ENCODE peak calls at places on chromosomes 13 and 19, in nine cellular contexts. One of them, this sample, is unnamed. For H3K4me1, the result is how much of the 10 kb centered on the place peaks cover.

GRCh38 chr13:48402325-48402962 is 10.5 kb downstream of the LPAR6 start:
- DNase-seq in neuronal stem cell: no peak
- DNase-seq in A549: no peak
- DNase-seq in GM23248: peak
- DNase-seq in heart right ventricle: no peak
- DNase-seq in DND-41: peak
- DNase-seq in aorta: no peak
- DNase-seq in left ventricle myocardium inferior: no peak
- DNase-seq in body of pancreas: no peak
- DNase-seq in this sample: no peak

GRCh38 chr13:106524108-106524507 is 11.4 kb downstream of the EFNB2 start:
- DNase-seq in heart right ventricle: no peak
- DNase-seq in neuronal stem cell: no peak
- DNase-seq in DND-41: no peak
- DNase-seq in A549: no peak
- DNase-seq in GM23248: no peak
- DNase-seq in left ventricle myocardium inferior: no peak
- DNase-seq in body of pancreas: no peak
- DNase-seq in aorta: no peak
- DNase-seq in this sample: no peak

GRCh38 chr13:90485441-90485840 is 862.0 kb upstream of the MIR17HG start:
- DNase-seq in left ventricle myocardium inferior: no peak
- DNase-seq in GM23248: peak
- DNase-seq in aorta: no peak
- DNase-seq in DND-41: no peak
- DNase-seq in body of pancreas: no peak
- DNase-seq in A549: peak
- DNase-seq in heart right ventricle: no peak
- DNase-seq in neuronal stem cell: no peak
- DNase-seq in this sample: no peak

GRCh38 chr19:46408611-46409039 is 4.7 kb downstream of the CCDC8 start:
- DNase-seq in body of pancreas: peak
- DNase-seq in heart right ventricle: peak
- DNase-seq in GM23248: peak
- DNase-seq in neuronal stem cell: no peak
- DNase-seq in A549: no peak
- DNase-seq in aorta: peak
- DNase-seq in left ventricle myocardium inferior: peak
- DNase-seq in DND-41: no peak
- DNase-seq in this sample: no peak

GRCh38 chr19:46759817-46760333 is 13.6 kb upstream of the STRN4 start:
- DNase-seq in body of pancreas: peak
- DNase-seq in left ventricle myocardium inferior: no peak
- DNase-seq in heart right ventricle: no peak
- DNase-seq in DND-41: no peak
- DNase-seq in neuronal stem cell: no peak
- DNase-seq in A549: peak
- DNase-seq in aorta: no peak
- DNase-seq in GM23248: peak
- DNase-seq in this sample: no peak

GRCh38 chr19:33268162-33268991 is 34.0 kb downstream of the CEBPA start:
- DNase-seq in body of pancreas: no peak
- DNase-seq in left ventricle myocardium inferior: no peak
- DNase-seq in heart right ventricle: no peak
- DNase-seq in DND-41: no peak
- DNase-seq in A549: no peak
- DNase-seq in aorta: peak
- DNase-seq in GM23248: no peak
- DNase-seq in neuronal stem cell: no peak
- DNase-seq in this sample: no peak

GRCh38 chr13:36098080-36098479 is 33.1 kb downstream of the DCLK1 start:
- DNase-seq in DND-41: no peak
- DNase-seq in heart right ventricle: no peak
- DNase-seq in GM23248: no peak
- DNase-seq in aorta: no peak
- DNase-seq in body of pancreas: no peak
- DNase-seq in A549: no peak
- DNase-seq in left ventricle myocardium inferior: no peak
- DNase-seq in neuronal stem cell: no peak
- DNase-seq in this sample: no peak

GRCh38 chr19:14102102-14102696 is 11.6 kb upstream of the SAMD1 start:
- DNase-seq in neuronal stem cell: no peak
- DNase-seq in aorta: no peak
- DNase-seq in A549: no peak
- DNase-seq in DND-41: no peak
- DNase-seq in GM23248: no peak
- DNase-seq in body of pancreas: no peak
- DNase-seq in left ventricle myocardium inferior: no peak
- DNase-seq in heart right ventricle: no peak
- DNase-seq in this sample: no peak

GRCh38 chr13:48490241-48490640 is 42.6 kb downstream of the RCBTB2 start:
- DNase-seq in A549: no peak
- DNase-seq in left ventricle myocardium inferior: no peak
- DNase-seq in DND-41: no peak
- DNase-seq in body of pancreas: no peak
- DNase-seq in neuronal stem cell: no peak
- DNase-seq in heart right ventricle: no peak
- DNase-seq in GM23248: no peak
- DNase-seq in aorta: no peak
- DNase-seq in this sample: no peak

GRCh38 chr19:35153701-35154534 is 617 bp upstream of the FXYD5 start:
- DNase-seq in aorta: peak
- DNase-seq in left ventricle myocardium inferior: no peak
- DNase-seq in body of pancreas: peak
- DNase-seq in DND-41: peak
- DNase-seq in A549: peak
- DNase-seq in GM23248: peak
- DNase-seq in heart right ventricle: no peak
- DNase-seq in neuronal stem cell: no peak
- DNase-seq in this sample: peak

GRCh38 chr19:15280915-15281683 is 48.9 kb upstream of the EPHX3 start:
- DNase-seq in left ventricle myocardium inferior: peak
- DNase-seq in GM23248: peak
- DNase-seq in aorta: peak
- DNase-seq in neuronal stem cell: peak
- DNase-seq in body of pancreas: peak
- DNase-seq in DND-41: no peak
- DNase-seq in heart right ventricle: peak
- DNase-seq in A549: peak
- DNase-seq in this sample: no peak

GRCh38 chr13:98958443-98958794 is 19.4 kb downstream of the DOCK9 start:
- DNase-seq in GM23248: no peak
- DNase-seq in heart right ventricle: no peak
- DNase-seq in A549: no peak
- DNase-seq in neuronal stem cell: no peak
- DNase-seq in body of pancreas: no peak
- DNase-seq in aorta: no peak
- DNase-seq in DND-41: no peak
- DNase-seq in left ventricle myocardium inferior: no peak
- DNase-seq in this sample: no peak

GRCh38 chr19:3612330-3612729 is 5.7 kb upstream of the TBXA2R start:
- DNase-seq in A549: no peak
- DNase-seq in heart right ventricle: no peak
- DNase-seq in body of pancreas: no peak
- DNase-seq in left ventricle myocardium inferior: no peak
- DNase-seq in DND-41: no peak
- DNase-seq in neuronal stem cell: no peak
- DNase-seq in aorta: peak
- DNase-seq in GM23248: no peak
- DNase-seq in this sample: no peak

GRCh38 chr19:34134190-34135032 is 37.9 kb upstream of the LSM14A start:
- DNase-seq in body of pancreas: peak
- DNase-seq in aorta: peak
- DNase-seq in A549: peak
- DNase-seq in neuronal stem cell: peak
- DNase-seq in heart right ventricle: peak
- DNase-seq in DND-41: peak
- DNase-seq in GM23248: peak
- DNase-seq in left ventricle myocardium inferior: peak
- DNase-seq in this sample: peak

GRCh38 chr13:94993608-94994007 is 281.3 kb upstream of the SOX21 start:
- DNase-seq in neuronal stem cell: no peak
- DNase-seq in aorta: no peak
- DNase-seq in DND-41: no peak
- DNase-seq in A549: no peak
- DNase-seq in left ventricle myocardium inferior: no peak
- DNase-seq in heart right ventricle: no peak
- DNase-seq in body of pancreas: no peak
- DNase-seq in GM23248: no peak
- DNase-seq in this sample: no peak

GRCh38 chr13:35649162-35649561 is 172.7 kb upstream of the MAB21L1 start:
- DNase-seq in left ventricle myocardium inferior: no peak
- DNase-seq in aorta: no peak
- DNase-seq in A549: no peak
- DNase-seq in GM23248: peak
- DNase-seq in DND-41: no peak
- DNase-seq in body of pancreas: no peak
- DNase-seq in neuronal stem cell: no peak
- DNase-seq in heart right ventricle: no peak
- DNase-seq in this sample: no peak

GRCh38 chr13:27622102-27622820 is 569 bp downstream of the POLR1D start:
- DNase-seq in aorta: no peak
- DNase-seq in heart right ventricle: no peak
- DNase-seq in A549: peak
- DNase-seq in DND-41: no peak
- DNase-seq in body of pancreas: no peak
- DNase-seq in left ventricle myocardium inferior: no peak
- DNase-seq in GM23248: peak
- DNase-seq in neuronal stem cell: no peak
- DNase-seq in this sample: peak

DNA sequence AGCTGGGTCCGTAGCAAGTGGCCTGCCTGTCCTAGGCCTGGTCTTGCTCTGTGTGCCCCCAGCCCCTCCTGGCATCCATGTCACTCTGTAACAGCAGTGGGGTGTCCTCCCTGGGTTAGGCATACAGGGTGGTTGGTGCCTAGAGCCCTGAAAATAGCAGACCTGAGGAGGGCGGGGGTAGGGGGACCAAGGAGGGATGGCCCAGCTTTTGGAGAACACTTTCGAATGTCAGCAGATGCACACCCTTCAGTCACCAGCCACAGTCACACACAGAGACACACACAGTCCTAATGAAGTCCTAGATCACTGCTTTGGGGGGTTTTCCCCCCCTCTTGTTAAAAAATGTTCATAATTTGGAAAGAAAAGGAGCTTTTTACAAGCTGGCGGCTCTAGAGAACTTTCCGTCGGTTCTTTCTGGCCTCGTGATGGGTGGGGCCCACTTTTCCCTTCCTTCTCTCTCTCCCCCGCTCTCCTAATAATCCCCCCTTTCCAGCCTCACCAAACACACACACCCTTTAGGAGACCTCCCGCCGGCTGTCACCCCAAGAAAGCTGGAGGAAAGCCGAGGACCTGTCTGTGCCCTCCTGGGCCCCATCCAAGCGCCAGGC is 47.9 kb downstream of the LYL1 start:
- DNase-seq in A549: no peak
- DNase-seq in DND-41: no peak
- DNase-seq in left ventricle myocardium inferior: peak
- DNase-seq in aorta: no peak
- DNase-seq in GM23248: peak
- DNase-seq in body of pancreas: no peak
- DNase-seq in heart right ventricle: no peak
- DNase-seq in neuronal stem cell: no peak
- DNase-seq in this sample: no peak
- H3K4me1 ChIP-seq in A549: under half
- H3K4me1 ChIP-seq in DND-41: under half
- H3K4me1 ChIP-seq in left ventricle myocardium inferior: half or more
- H3K4me1 ChIP-seq in aorta: under half
- H3K4me1 ChIP-seq in GM23248: half or more
- H3K4me1 ChIP-seq in body of pancreas: half or more
- H3K4me1 ChIP-seq in heart right ventricle: half or more
- H3K4me1 ChIP-seq in neuronal stem cell: half or more
- H3K4me1 ChIP-seq in this sample: under half

DNA sequence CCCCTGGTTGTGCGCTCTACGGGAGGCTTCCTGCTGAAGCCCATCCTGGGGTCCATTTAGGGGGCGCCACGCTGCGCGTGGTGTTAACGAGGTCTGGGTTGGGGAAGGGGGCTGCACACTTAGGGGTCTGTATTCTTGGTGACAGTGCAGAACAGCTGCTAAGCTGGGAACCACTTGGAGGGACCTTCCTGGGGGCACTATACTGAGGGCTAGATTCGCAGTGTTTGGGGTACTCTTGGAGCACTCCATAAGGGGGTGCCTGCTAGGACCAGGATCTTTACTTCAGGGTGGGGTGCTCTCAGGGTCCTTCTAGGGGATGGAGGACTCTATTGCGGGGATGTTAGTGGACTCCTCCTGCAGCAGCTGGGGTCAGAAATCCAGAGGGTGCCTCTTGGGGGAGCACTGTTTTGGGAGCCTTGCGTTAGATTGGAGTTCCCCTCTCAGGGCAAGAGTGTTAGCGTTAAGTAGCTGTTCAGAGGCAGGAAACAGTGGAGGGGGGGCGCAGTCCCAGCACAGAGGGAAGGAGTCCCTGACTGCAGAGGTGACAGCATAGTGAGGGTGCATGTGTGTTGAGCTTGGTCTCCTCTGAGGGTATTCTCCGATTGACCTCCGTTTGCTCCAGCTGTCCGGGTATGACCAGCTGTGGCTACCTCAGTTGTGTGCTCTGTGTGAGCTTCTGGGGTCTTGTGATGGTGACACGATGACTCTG is 1.1 kb downstream of the PDE4A start:
- DNase-seq in GM23248: no peak
- DNase-seq in DND-41: peak
- DNase-seq in neuronal stem cell: no peak
- DNase-seq in A549: no peak
- DNase-seq in aorta: no peak
- DNase-seq in body of pancreas: no peak
- DNase-seq in left ventricle myocardium inferior: no peak
- DNase-seq in heart right ventricle: no peak
- DNase-seq in this sample: no peak
- H3K4me1 ChIP-seq in GM23248: under half
- H3K4me1 ChIP-seq in DND-41: under half
- H3K4me1 ChIP-seq in neuronal stem cell: under half
- H3K4me1 ChIP-seq in A549: under half
- H3K4me1 ChIP-seq in aorta: under half
- H3K4me1 ChIP-seq in body of pancreas: under half
- H3K4me1 ChIP-seq in left ventricle myocardium inferior: under half
- H3K4me1 ChIP-seq in heart right ventricle: under half
- H3K4me1 ChIP-seq in this sample: half or more

DNA sequence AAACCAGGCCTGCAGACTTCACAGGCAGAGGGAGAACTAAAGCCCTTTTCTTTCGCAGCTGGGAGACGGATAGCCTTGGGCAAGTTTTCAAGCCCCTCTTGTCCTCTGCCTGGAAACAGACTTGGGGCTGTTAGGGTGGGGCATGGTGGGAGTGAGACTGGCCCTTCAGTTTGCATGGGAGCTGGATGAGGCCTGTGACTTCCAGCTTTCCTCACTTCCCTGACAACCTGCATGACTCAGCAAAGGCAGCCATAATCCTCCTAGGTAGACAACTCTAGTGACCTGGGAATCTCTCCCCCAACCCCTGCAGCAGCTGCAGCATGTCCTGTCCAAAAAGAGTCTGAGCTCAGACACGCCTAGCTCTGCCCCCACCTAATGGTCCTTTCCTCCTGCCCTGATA is 93.0 kb downstream of the POSTN start:
- DNase-seq in heart right ventricle: no peak
- DNase-seq in A549: no peak
- DNase-seq in neuronal stem cell: no peak
- DNase-seq in GM23248: no peak
- DNase-seq in left ventricle myocardium inferior: no peak
- DNase-seq in aorta: no peak
- DNase-seq in body of pancreas: no peak
- DNase-seq in DND-41: no peak
- DNase-seq in this sample: no peak
- H3K4me1 ChIP-seq in heart right ventricle: under half
- H3K4me1 ChIP-seq in A549: under half
- H3K4me1 ChIP-seq in neuronal stem cell: under half
- H3K4me1 ChIP-seq in GM23248: under half
- H3K4me1 ChIP-seq in left ventricle myocardium inferior: under half
- H3K4me1 ChIP-seq in aorta: under half
- H3K4me1 ChIP-seq in body of pancreas: under half
- H3K4me1 ChIP-seq in DND-41: under half
- H3K4me1 ChIP-seq in this sample: under half

GRCh38 chr19:18514800-18515682 is 6.8 kb downstream of the ELL start:
- DNase-seq in GM23248: peak
- DNase-seq in left ventricle myocardium inferior: peak
- DNase-seq in aorta: peak
- DNase-seq in A549: peak
- DNase-seq in DND-41: no peak
- DNase-seq in neuronal stem cell: no peak
- DNase-seq in body of pancreas: peak
- DNase-seq in heart right ventricle: peak
- DNase-seq in this sample: no peak
- H3K4me1 ChIP-seq in GM23248: under half
- H3K4me1 ChIP-seq in left ventricle myocardium inferior: half or more
- H3K4me1 ChIP-seq in aorta: under half
- H3K4me1 ChIP-seq in A549: under half
- H3K4me1 ChIP-seq in DND-41: under half
- H3K4me1 ChIP-seq in neuronal stem cell: under half
- H3K4me1 ChIP-seq in body of pancreas: under half
- H3K4me1 ChIP-seq in heart right ventricle: half or more
- H3K4me1 ChIP-seq in this sample: under half